ENCODE peak calls at places on chromosomes 7 and 10, in five cellular contexts. One of them, this sample, is unnamed.

GRCh38 chr7:84549409-84549808 is 354.8 kb upstream of the SEMA3A start:
- DNase-seq in dermis microvascular lymphatic vessel endothelial cell: no peak
- DNase-seq in SHP77: no peak
- DNase-seq in H4: no peak
- DNase-seq in kidney: no peak
- DNase-seq in this sample: no peak

GRCh38 chr10:130834170-130834569 is 477.4 kb downstream of the TCERG1L start:
- DNase-seq in dermis microvascular lymphatic vessel endothelial cell: no peak
- DNase-seq in kidney: no peak
- DNase-seq in SHP77: no peak
- DNase-seq in H4: no peak
- DNase-seq in this sample: no peak

GRCh38 chr10:18501610-18502009 is 149.8 kb downstream of the NSUN6 start:
- DNase-seq in H4: no peak
- DNase-seq in SHP77: no peak
- DNase-seq in dermis microvascular lymphatic vessel endothelial cell: no peak
- DNase-seq in kidney: no peak
- DNase-seq in this sample: no peak

GRCh38 chr7:63925626-63926460 is 72.8 kb upstream of the ZNF722 start:
- DNase-seq in dermis microvascular lymphatic vessel endothelial cell: no peak
- DNase-seq in SHP77: peak; percentile 99
- DNase-seq in kidney: peak; percentile 97
- DNase-seq in H4: peak; percentile 99
- DNase-seq in this sample: no peak

GRCh38 chr10:113753020-113753692 is 1.7 kb downstream of the PLEKHS1 start:
- DNase-seq in H4: peak; percentile 22
- DNase-seq in kidney: no peak
- DNase-seq in SHP77: peak; percentile 57
- DNase-seq in dermis microvascular lymphatic vessel endothelial cell: peak; percentile 62
- DNase-seq in this sample: no peak

GRCh38 chr10:93461124-93461806 is 20.9 kb downstream of the MYOF start:
- DNase-seq in H4: no peak
- DNase-seq in kidney: no peak
- DNase-seq in SHP77: peak; percentile 66
- DNase-seq in dermis microvascular lymphatic vessel endothelial cell: no peak
- DNase-seq in this sample: no peak

GRCh38 chr10:102802920-102803534 is 34.2 kb downstream of the CYP17A1 start:
- DNase-seq in kidney: no peak
- DNase-seq in dermis microvascular lymphatic vessel endothelial cell: peak; percentile 99
- DNase-seq in SHP77: no peak
- DNase-seq in H4: no peak
- DNase-seq in this sample: peak; percentile 94

GRCh38 chr7:23336799-23337283 is 37.7 kb downstream of the MALSU1 start:
- DNase-seq in kidney: no peak
- DNase-seq in dermis microvascular lymphatic vessel endothelial cell: no peak
- DNase-seq in H4: no peak
- DNase-seq in SHP77: no peak
- DNase-seq in this sample: no peak

GRCh38 chr7:36119005-36119711 is 33.9 kb upstream of the EEPD1 start:
- DNase-seq in kidney: no peak
- DNase-seq in dermis microvascular lymphatic vessel endothelial cell: peak; percentile 58
- DNase-seq in SHP77: no peak
- DNase-seq in H4: peak; percentile 97
- DNase-seq in this sample: peak; percentile 97

GRCh38 chr7:46776790-46777189 is 805.1 kb downstream of the TNS3 start:
- DNase-seq in dermis microvascular lymphatic vessel endothelial cell: peak; percentile 54
- DNase-seq in H4: peak; percentile 64
- DNase-seq in kidney: no peak
- DNase-seq in SHP77: no peak
- DNase-seq in this sample: peak; percentile 47

GRCh38 chr7:101166909-101167644 is 1.7 kb upstream of the VGF start:
- DNase-seq in dermis microvascular lymphatic vessel endothelial cell: no peak
- DNase-seq in SHP77: peak; percentile 53
- DNase-seq in H4: peak; percentile 51
- DNase-seq in kidney: no peak
- DNase-seq in this sample: no peak

GRCh38 chr7:91945476-91945875 is 4.8 kb downstream of the AKAP9 start:
- DNase-seq in dermis microvascular lymphatic vessel endothelial cell: peak; percentile 3
- DNase-seq in H4: peak; percentile 64
- DNase-seq in SHP77: no peak
- DNase-seq in kidney: no peak
- DNase-seq in this sample: peak; percentile 91

GRCh38 chr10:72455889-72456588 is 101.3 kb upstream of the DNAJB12 start:
- DNase-seq in kidney: no peak
- DNase-seq in H4: no peak
- DNase-seq in dermis microvascular lymphatic vessel endothelial cell: no peak
- DNase-seq in SHP77: no peak
- DNase-seq in this sample: peak; percentile 20

GRCh38 chr10:93437000-93437945 is 44.9 kb downstream of the MYOF start:
- DNase-seq in H4: peak; percentile 99
- DNase-seq in SHP77: no peak
- DNase-seq in dermis microvascular lymphatic vessel endothelial cell: peak; percentile 98
- DNase-seq in kidney: peak; percentile 92
- DNase-seq in this sample: peak; percentile 100

GRCh38 chr10:27223964-27224363 is 16.6 kb downstream of the ACBD5 start:
- DNase-seq in kidney: no peak
- DNase-seq in SHP77: peak; percentile 27
- DNase-seq in dermis microvascular lymphatic vessel endothelial cell: peak; percentile 56
- DNase-seq in H4: peak; percentile 15
- DNase-seq in this sample: peak; percentile 45

GRCh38 chr10:71849461-71849908 is 1.6 kb downstream of the PSAP start:
- DNase-seq in kidney: no peak
- DNase-seq in H4: no peak
- DNase-seq in SHP77: no peak
- DNase-seq in dermis microvascular lymphatic vessel endothelial cell: no peak
- DNase-seq in this sample: no peak

GRCh38 chr10:62183857-62184805 is 84.5 kb downstream of the RTKN2 start:
- DNase-seq in kidney: no peak
- DNase-seq in H4: no peak
- DNase-seq in SHP77: no peak
- DNase-seq in dermis microvascular lymphatic vessel endothelial cell: no peak
- DNase-seq in this sample: no peak

GRCh38 chr7:88331322-88331721 is 24.6 kb upstream of the STEAP4 start:
- DNase-seq in H4: no peak
- DNase-seq in kidney: no peak
- DNase-seq in SHP77: no peak
- DNase-seq in dermis microvascular lymphatic vessel endothelial cell: no peak
- DNase-seq in this sample: peak; percentile 14

GRCh38 chr7:38630720-38631673 is at the start of gene AMPH:
- DNase-seq in H4: peak; percentile 67
- DNase-seq in kidney: peak; percentile 87
- DNase-seq in SHP77: no peak
- DNase-seq in dermis microvascular lymphatic vessel endothelial cell: no peak
- DNase-seq in this sample: peak; percentile 9

GRCh38 chr7:70306173-70306572 is 707.9 kb downstream of the AUTS2 start:
- DNase-seq in kidney: no peak
- DNase-seq in H4: no peak
- DNase-seq in SHP77: no peak
- DNase-seq in dermis microvascular lymphatic vessel endothelial cell: no peak
- DNase-seq in this sample: no peak

GRCh38 chr10:103451091-103451801 is 924 bp downstream of the CALHM2 start:
- DNase-seq in kidney: peak; percentile 92
- DNase-seq in H4: peak; percentile 76
- DNase-seq in SHP77: peak; percentile 17
- DNase-seq in dermis microvascular lymphatic vessel endothelial cell: peak; percentile 67
- DNase-seq in this sample: peak; percentile 37

GRCh38 chr10:4662576-4663161 is 163.3 kb upstream of the AKR1E2 start:
- DNase-seq in kidney: no peak
- DNase-seq in SHP77: no peak
- DNase-seq in dermis microvascular lymphatic vessel endothelial cell: no peak
- DNase-seq in H4: peak; percentile 72
- DNase-seq in this sample: peak; percentile 73

GRCh38 chr7:158740013-158740656 is 35.5 kb upstream of the NCAPG2 start:
- DNase-seq in H4: peak; percentile 83
- DNase-seq in kidney: no peak
- DNase-seq in dermis microvascular lymphatic vessel endothelial cell: peak; percentile 89
- DNase-seq in SHP77: no peak
- DNase-seq in this sample: peak; percentile 95

GRCh38 chr7:104039363-104039762 is 49.9 kb upstream of the RELN start:
- DNase-seq in dermis microvascular lymphatic vessel endothelial cell: no peak
- DNase-seq in SHP77: no peak
- DNase-seq in kidney: no peak
- DNase-seq in H4: no peak
- DNase-seq in this sample: no peak

GRCh38 chr7:135181261-135181928 is 10.9 kb upstream of the CYREN start:
- DNase-seq in dermis microvascular lymphatic vessel endothelial cell: no peak
- DNase-seq in H4: no peak
- DNase-seq in SHP77: no peak
- DNase-seq in kidney: no peak
- DNase-seq in this sample: no peak

GRCh38 chr10:14126697-14127440 is 203.9 kb downstream of the FRMD4A start:
- DNase-seq in H4: no peak
- DNase-seq in kidney: no peak
- DNase-seq in dermis microvascular lymphatic vessel endothelial cell: no peak
- DNase-seq in SHP77: no peak
- DNase-seq in this sample: no peak

GRCh38 chr7:98643232-98643985 is 26.3 kb downstream of the NPTX2 start:
- DNase-seq in dermis microvascular lymphatic vessel endothelial cell: no peak
- DNase-seq in H4: no peak
- DNase-seq in SHP77: no peak
- DNase-seq in kidney: no peak
- DNase-seq in this sample: no peak

GRCh38 chr10:36116751-36117150 is 474.7 kb upstream of the FZD8 start:
- DNase-seq in dermis microvascular lymphatic vessel endothelial cell: no peak
- DNase-seq in H4: no peak
- DNase-seq in SHP77: no peak
- DNase-seq in kidney: no peak
- DNase-seq in this sample: peak; percentile 66

GRCh38 chr10:96133135-96133534 is 3.0 kb downstream of the ZNF518A start:
- DNase-seq in SHP77: no peak
- DNase-seq in dermis microvascular lymphatic vessel endothelial cell: no peak
- DNase-seq in kidney: no peak
- DNase-seq in H4: no peak
- DNase-seq in this sample: no peak

GRCh38 chr10:86311176-86311575 is 55.4 kb downstream of the GRID1 start:
- DNase-seq in kidney: no peak
- DNase-seq in dermis microvascular lymphatic vessel endothelial cell: no peak
- DNase-seq in SHP77: no peak
- DNase-seq in H4: no peak
- DNase-seq in this sample: no peak

GRCh38 chr10:52172581-52172980 is 141.5 kb upstream of the DKK1 start:
- DNase-seq in SHP77: no peak
- DNase-seq in kidney: no peak
- DNase-seq in H4: peak; percentile 6
- DNase-seq in dermis microvascular lymphatic vessel endothelial cell: no peak
- DNase-seq in this sample: peak; percentile 8

GRCh38 chr7:151695856-151696555 is 176.3 kb upstream of the RHEB start:
- DNase-seq in dermis microvascular lymphatic vessel endothelial cell: no peak
- DNase-seq in SHP77: no peak
- DNase-seq in kidney: peak; percentile 52
- DNase-seq in H4: no peak
- DNase-seq in this sample: no peak

This sample was measured in fibroblast of villous mesenchyme.